ENCODE peak calls at places on chromosome 20, in six cellular contexts. Z, I, S, G, B and P are unnamed samples. For H3K36me3, the result is how much of the 10 kb centered on the place peaks cover.

GRCh38 chr20:56859039-56859750 is 230.1 kb downstream of the TFAP2C start:
- DNase-seq in Z (no peak), I (no peak), S (no peak), G (no peak), B (no peak), P (no peak)

GRCh38 chr20:9756660-9757059 is 82.2 kb downstream of the PAK5 start:
- DNase-seq in Z (no peak), I (no peak), S (no peak), G (no peak), B (no peak), P (no peak)

GRCh38 chr20:38874460-38875169 is 51.6 kb upstream of the FAM83D start:
- DNase-seq in Z (no peak), I (no peak), S (peak), G (no peak), B (no peak), P (no peak)

GRCh38 chr20:21534453-21534852 is 20.6 kb upstream of the NKX2-2 start:
- DNase-seq in Z (peak), I (no peak), S (no peak), G (no peak), B (no peak), P (no peak)

GRCh38 chr20:5973172-5973571 is 22.7 kb downstream of the MCM8 start:
- DNase-seq in Z (no peak), I (no peak), S (no peak), G (no peak), B (no peak), P (no peak)

GRCh38 chr20:36848078-36848660 is 27.8 kb upstream of the TLDC2 start:
- DNase-seq in Z (no peak), I (no peak), S (no peak), G (peak), B (no peak), P (no peak)

GRCh38 chr20:1451092-1451491 is 15.6 kb downstream of the NSFL1C start:
- DNase-seq in Z (no peak), I (no peak), S (no peak), G (no peak), B (no peak), P (no peak)

GRCh38 chr20:23668477-23668951 is 20.3 kb downstream of the CST4 start:
- DNase-seq in Z (peak), I (peak), S (peak), G (no peak), B (peak), P (no peak)

GRCh38 chr20:63151554-63152321 is 64.2 kb downstream of the YTHDF1 start:
- DNase-seq in Z (no peak), I (no peak), S (no peak), G (no peak), B (no peak), P (no peak)

GRCh38 chr20:42923348-42923918 is 266.3 kb downstream of the PTPRT start:
- DNase-seq in Z (no peak), I (no peak), S (no peak), G (no peak), B (no peak), P (no peak)

GRCh38 chr20:18273738-18274137 is 14.6 kb upstream of the ZNF133 start:
- DNase-seq in Z (no peak), I (no peak), S (no peak), G (no peak), B (no peak), P (no peak)

GRCh38 chr20:48733296-48733790 is 94.5 kb downstream of the PREX1 start:
- DNase-seq in Z (no peak), I (no peak), S (no peak), G (no peak), B (no peak), P (no peak)

GRCh38 chr20:23007462-23007861 is 27.6 kb upstream of the SSTR4 start:
- DNase-seq in Z (no peak), I (no peak), S (no peak), G (no peak), B (no peak), P (no peak)

GRCh38 chr20:62571667-62572344 is 70.5 kb upstream of the SLCO4A1 start:
- DNase-seq in Z (no peak), I (peak), S (no peak), G (no peak), B (no peak), P (no peak)

GRCh38 chr20:62334881-62335280 is 32.1 kb downstream of the ADRM1 start:
- DNase-seq in Z (no peak), I (no peak), S (no peak), G (no peak), B (no peak), P (no peak)

GRCh38 chr20:2234788-2235187 is 61.0 kb upstream of the TGM3 start:
- DNase-seq in Z (no peak), I (no peak), S (no peak), G (no peak), B (no peak), P (no peak)

GRCh38 chr20:6783752-6784725 is 16.6 kb downstream of the BMP2 start:
- DNase-seq in Z (no peak), I (no peak), S (peak), G (no peak), B (no peak), P (no peak)

GRCh38 chr20:63635431-63636141 is 8.7 kb upstream of the GMEB2 start:
- DNase-seq in Z (no peak), I (no peak), S (no peak), G (no peak), B (no peak), P (peak)

GRCh38 chr20:17379651-17380050 is 151.5 kb downstream of the BFSP1 start:
- DNase-seq in Z (no peak), I (no peak), S (no peak), G (no peak), B (no peak), P (no peak)

GRCh38 chr20:39638671-39639070 is 676.5 kb downstream of the DHX35 start:
- DNase-seq in Z (no peak), I (no peak), S (no peak), G (no peak), B (no peak), P (no peak)

GRCh38 chr20:37528442-37529213 is 952 bp upstream of the BLCAP start:
- DNase-seq in Z (no peak), I (no peak), S (no peak), G (no peak), B (no peak), P (no peak)

GRCh38 chr20:2741881-2742280 is 49.3 kb downstream of the EBF4 start:
- DNase-seq in Z (no peak), I (no peak), S (no peak), G (no peak), B (no peak), P (no peak)

GRCh38 chr20:63739129-63740069 is at the start of gene SLC2A4RG:
- DNase-seq in Z (peak), I (peak), S (peak), G (peak), B (peak), P (peak)

GRCh38 chr20:7305971-7306370 is 538.5 kb downstream of the BMP2 start:
- DNase-seq in Z (no peak), I (no peak), S (no peak), G (no peak), B (no peak), P (no peak)

GRCh38 chr20:43507150-43508080 is at the start of gene L3MBTL1:
- DNase-seq in Z (peak), I (peak), S (peak), G (peak), B (peak), P (peak)

GRCh38 chr20:48157970-48158369 is 372.7 kb upstream of the SULF2 start:
- DNase-seq in Z (peak), I (no peak), S (no peak), G (no peak), B (peak), P (no peak)

DNA sequence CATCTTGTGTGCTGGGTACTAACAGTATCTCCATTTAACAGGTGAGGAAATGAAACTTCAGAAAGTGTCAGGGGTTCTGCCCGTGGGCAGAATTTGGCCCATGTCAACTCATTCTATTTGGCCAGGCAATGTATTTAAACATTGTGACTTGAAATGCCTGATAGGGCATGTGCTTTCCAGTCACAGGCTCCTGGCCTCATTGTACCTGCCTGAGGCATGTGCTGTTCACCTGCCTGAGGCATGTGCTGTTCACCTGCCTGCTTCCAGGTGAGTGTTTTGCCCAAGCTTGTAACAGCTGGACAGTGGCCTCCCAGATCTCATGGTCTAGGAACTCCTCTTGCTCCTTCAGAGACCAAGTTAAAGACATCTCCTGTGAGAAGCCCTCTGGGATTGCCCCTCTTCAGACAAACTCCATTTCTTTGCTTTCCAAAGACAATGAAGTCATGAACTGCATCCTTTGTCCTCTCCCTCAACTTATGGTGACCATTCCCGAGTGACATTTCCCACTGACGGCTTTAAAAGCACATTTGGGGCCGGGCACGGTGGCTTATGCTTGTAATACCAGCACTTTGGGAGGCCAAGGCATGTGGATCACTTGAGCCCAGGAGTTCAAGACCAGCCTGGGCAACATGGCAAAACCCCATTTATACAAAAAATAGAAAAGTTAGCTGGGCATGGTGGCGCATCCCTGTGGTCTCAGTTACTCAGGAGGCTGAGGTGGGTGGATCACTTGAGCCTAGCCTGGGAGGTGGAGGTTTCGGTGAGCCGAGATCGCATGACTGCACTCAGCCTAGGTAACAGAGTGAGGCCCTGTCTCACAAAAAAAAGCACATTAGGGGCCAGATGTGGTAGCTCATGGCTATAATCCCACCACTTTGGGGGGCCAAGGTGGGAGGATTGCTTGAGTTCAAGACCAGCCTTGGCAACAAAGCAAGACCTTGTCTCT is 48.7 kb downstream of the BCAS4 start:
- DNase-seq in Z (no peak), I (no peak), S (no peak), G (no peak), B (peak), P (no peak)
- H3K36me3 ChIP-seq in Z (under half), I (under half), S (under half), G (under half), B (under half), P (under half)

GRCh38 chr20:51692806-51693400 is 75.3 kb downstream of the ATP9A start:
- DNase-seq in Z (no peak), I (no peak), S (no peak), G (no peak), B (no peak), P (no peak)
- TF ChIP-seq CTCF in Z (no peak), I (no peak), S (no peak), G (no peak), B (no peak), P (no peak)

GRCh38 chr20:32456869-32457421 is 98.8 kb downstream of the ASXL1 start:
- DNase-seq in Z (no peak), I (peak), S (no peak), G (no peak), B (no peak), P (no peak)
- H3K36me3 ChIP-seq in Z (under half), I (under half), S (under half), G (under half), B (under half), P (under half)

DNA sequence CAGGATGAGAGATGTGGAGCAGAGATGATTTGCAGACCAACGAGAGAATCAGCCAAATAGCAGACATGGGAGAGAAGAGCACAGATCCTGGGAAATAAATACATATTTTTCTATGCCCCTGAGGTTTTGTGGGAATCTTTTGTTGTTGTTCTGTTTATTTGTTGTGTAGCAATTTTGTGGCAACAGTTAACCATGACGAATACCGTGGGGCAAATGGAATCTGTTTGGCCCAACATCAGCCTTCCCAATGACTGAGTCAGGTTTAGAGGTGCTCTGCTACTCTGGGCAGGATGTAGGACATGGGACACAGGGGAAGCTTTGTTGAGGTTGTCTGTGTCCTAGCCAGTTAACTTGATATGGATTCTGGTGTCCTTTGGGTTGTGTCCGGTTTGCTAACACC is 7.9 kb upstream of the SLC2A10 start:
- DNase-seq in Z (no peak), I (no peak), S (no peak), G (no peak), B (no peak), P (no peak)
- TF ChIP-seq CTCF in Z (no peak), I (no peak), S (no peak), G (no peak), B (no peak), P (no peak)

GRCh38 chr20:34145280-34145819 is 33.3 kb upstream of the EIF2S2 start:
- DNase-seq in Z (no peak), I (no peak), S (no peak), G (no peak), B (no peak), P (no peak)

GRCh38 chr20:34142121-34142520 is 30.1 kb upstream of the EIF2S2 start:
- DNase-seq in Z (no peak), I (no peak), S (no peak), G (no peak), B (no peak), P (no peak)

GRCh38 chr20:34141293-34141692 is 29.2 kb upstream of the EIF2S2 start:
- DNase-seq in Z (no peak), I (no peak), S (no peak), G (no peak), B (no peak), P (no peak)

GRCh38 chr20:34143951-34144350 is 31.9 kb upstream of the EIF2S2 start:
- DNase-seq in Z (no peak), I (no peak), S (no peak), G (no peak), B (no peak), P (no peak)
- H3K36me3 ChIP-seq in Z (under half), I (under half), S (under half), G (under half), B (under half), P (under half)

GRCh38 chr20:58963060-58963584 is 17.9 kb upstream of the NELFCD start:
- DNase-seq in Z (no peak), I (peak), S (no peak), G (no peak), B (no peak), P (no peak)
- TF ChIP-seq CTCF in Z (no peak), I (no peak), S (no peak), G (no peak), B (no peak), P (no peak)